ENCODE peak calls at places on chromosomes 6 and 20, in four cellular contexts. N is A549, M is WTC11, B is K562. C is an unnamed sample.

GRCh38 chr20:56809668-56810067 is 180.6 kb downstream of the TFAP2C start:
- DNase-seq in N (no peak), M (no peak), B (no peak), C (no peak)

GRCh38 chr6:141107562-141108160 is 1025.1 kb upstream of the GJE1 start:
- DNase-seq in N (no peak), M (no peak), B (no peak), C (no peak)

GRCh38 chr20:3753098-3753497 is 14.5 kb downstream of the ADISSP start:
- DNase-seq in N (peak; percentile 89), M (peak; percentile 78), B (peak; percentile 63), C (peak; percentile 71)

GRCh38 chr6:100134703-100135102 is 140.7 kb upstream of the MCHR2 start:
- DNase-seq in N (no peak), M (no peak), B (no peak), C (no peak)

GRCh38 chr6:112205521-112206458 is 48.6 kb downstream of the LAMA4 start:
- DNase-seq in N (no peak), M (no peak), B (no peak), C (no peak)

GRCh38 chr20:36112112-36112511 is 42.4 kb upstream of the EPB41L1 start:
- DNase-seq in N (no peak), M (no peak), B (no peak), C (no peak)

GRCh38 chr20:34536798-34537394 is 20.7 kb downstream of the DYNLRB1 start:
- DNase-seq in N (no peak), M (peak; percentile 70), B (peak; percentile 64), C (peak; percentile 41)

GRCh38 chr6:64890609-64891008 is 816.4 kb downstream of the EYS start:
- DNase-seq in N (no peak), M (no peak), B (no peak), C (no peak)

GRCh38 chr6:37517411-37517812 is 17.7 kb upstream of the CCDC167 start:
- DNase-seq in N (no peak), M (no peak), B (no peak), C (no peak)

GRCh38 chr20:32893878-32894483 is 35.3 kb downstream of the EFCAB8 start:
- DNase-seq in N (peak; percentile 41), M (peak; percentile 83), B (peak; percentile 56), C (peak; percentile 59)

GRCh38 chr6:169487579-169488205 is 214.1 kb downstream of the WDR27 start:
- DNase-seq in N (no peak), M (no peak), B (no peak), C (no peak)

GRCh38 chr20:19609642-19610223 is 148.3 kb upstream of the RIN2 start:
- DNase-seq in N (no peak), M (no peak), B (no peak), C (peak; percentile 98)

GRCh38 chr6:106134906-106135634 is 48.9 kb downstream of the PRDM1 start:
- DNase-seq in N (peak; percentile 27), M (no peak), B (peak; percentile 85), C (peak; percentile 53)

GRCh38 chr6:129183681-129184216 is 300.8 kb downstream of the LAMA2 start:
- DNase-seq in N (no peak), M (no peak), B (no peak), C (no peak)

GRCh38 chr6:5030596-5031136 is 26.8 kb upstream of the RPP40 start:
- DNase-seq in N (peak; percentile 37), M (peak; percentile 93), B (peak; percentile 95), C (peak; percentile 87)

GRCh38 chr20:52972190-52972937 is at the start of gene TSHZ2:
- DNase-seq in N (no peak), M (peak; percentile 41), B (no peak), C (peak; percentile 24)

GRCh38 chr6:38058022-38058421 is 238.5 kb downstream of the ZFAND3 start:
- DNase-seq in N (no peak), M (no peak), B (no peak), C (peak; percentile 20)

GRCh38 chr6:131292145-131292938 is 157.1 kb downstream of the AKAP7 start:
- DNase-seq in N (no peak), M (no peak), B (no peak), C (peak; percentile 8)

GRCh38 chr6:142644866-142645265 is 300.1 kb downstream of the HIVEP2 start:
- DNase-seq in N (no peak), M (no peak), B (no peak), C (no peak)

GRCh38 chr20:31695849-31696804 is 26.5 kb downstream of the BCL2L1 start:
- DNase-seq in N (peak; percentile 85), M (no peak), B (no peak), C (peak; percentile 100)

GRCh38 chr6:158993639-158994038 is 6.4 kb downstream of the RSPH3 start:
- DNase-seq in N (no peak), M (no peak), B (no peak), C (no peak)

GRCh38 chr20:62114894-62115293 is 7.4 kb upstream of the LSM14B start:
- DNase-seq in N (no peak), M (peak; percentile 33), B (no peak), C (no peak)

GRCh38 chr6:84021625-84022024 is 11.9 kb upstream of the MRAP2 start:
- DNase-seq in N (no peak), M (no peak), B (no peak), C (no peak)

GRCh38 chr6:106546322-106547052 is 82.8 kb downstream of the RTN4IP1 start:
- DNase-seq in N (peak; percentile 36), M (no peak), B (no peak), C (peak; percentile 36)

GRCh38 chr6:11604836-11605506 is 67.4 kb downstream of the TMEM170B start:
- DNase-seq in N (no peak), M (no peak), B (no peak), C (no peak)

GRCh38 chr20:54356726-54357235 is 118.6 kb upstream of the DOK5 start:
- DNase-seq in N (no peak), M (no peak), B (no peak), C (no peak)

GRCh38 chr6:135858941-135859340 is 7.4 kb downstream of the PDE7B start:
- DNase-seq in N (no peak), M (no peak), B (no peak), C (no peak)

GRCh38 chr6:89161326-89162046 is 15.6 kb downstream of the PM20D2 start:
- DNase-seq in N (no peak), M (peak; percentile 30), B (peak; percentile 12), C (no peak)

GRCh38 chr20:20546402-20546801 is 166.0 kb downstream of the RALGAPA2 start:
- DNase-seq in N (no peak), M (no peak), B (no peak), C (no peak)

GRCh38 chr20:32336918-32337347 is 21.2 kb upstream of the ASXL1 start:
- DNase-seq in N (peak; percentile 44), M (no peak), B (peak; percentile 62), C (peak; percentile 86)

GRCh38 chr6:137488736-137489409 is 5.3 kb downstream of the OLIG3 start:
- DNase-seq in N (no peak), M (peak; percentile 75), B (no peak), C (no peak)

GRCh38 chr6:107153061-107153460 is 37.7 kb upstream of the BEND3 start:
- DNase-seq in N (no peak), M (no peak), B (no peak), C (no peak)

GRCh38 chr20:61966492-61967244 is 99.0 kb downstream of the TAF4 start:
- DNase-seq in N (no peak), M (no peak), B (no peak), C (peak; percentile 39)

GRCh38 chr6:112342511-112342910 is 4.6 kb upstream of the RFPL4B start:
- DNase-seq in N (no peak), M (no peak), B (no peak), C (no peak)

GRCh38 chr6:165646484-165646883 is 16.6 kb downstream of the PDE10A start:
- DNase-seq in N (no peak), M (no peak), B (no peak), C (no peak)
- TF ChIP-seq HMGXB4 in N (no peak), M (no peak), B (no peak), C (no peak)

GRCh38 chr6:81697564-81697963 is 54.9 kb downstream of the TENT5A start:
- DNase-seq in N (no peak), M (no peak), B (no peak), C (peak; percentile 3)

GRCh38 chr6:81693212-81693611 is 59.3 kb downstream of the TENT5A start:
- DNase-seq in N (no peak), M (no peak), B (no peak), C (no peak)

GRCh38 chr6:81696505-81696904 is 56.0 kb downstream of the TENT5A start:
- DNase-seq in N (no peak), M (no peak), B (no peak), C (peak; percentile 25)

GRCh38 chr6:81694214-81694613 is 58.3 kb downstream of the TENT5A start:
- DNase-seq in N (no peak), M (no peak), B (no peak), C (no peak)

DNA sequence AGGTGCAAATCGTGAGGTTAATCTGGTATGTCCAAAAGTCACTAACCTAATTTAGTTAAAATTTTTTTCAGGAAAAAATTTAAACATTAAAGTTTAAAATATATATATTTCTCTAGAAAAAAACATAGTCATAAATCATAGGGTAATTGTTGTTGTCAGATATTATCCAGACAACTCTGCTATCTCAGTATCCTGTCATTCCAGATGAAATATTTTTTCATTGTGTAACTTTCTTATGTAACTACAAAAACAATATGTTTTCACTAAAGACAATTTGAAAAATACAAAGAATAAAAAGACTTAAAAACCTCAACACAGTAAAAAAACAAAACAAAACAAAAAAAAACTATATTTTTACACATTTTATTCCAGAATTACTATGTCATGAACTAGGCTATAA is 57.6 kb downstream of the TENT5A start:
- DNase-seq in N (no peak), M (no peak), B (no peak), C (no peak)
- TF ChIP-seq HMGXB4 in N (no peak), M (no peak), B (no peak), C (no peak)

DNA sequence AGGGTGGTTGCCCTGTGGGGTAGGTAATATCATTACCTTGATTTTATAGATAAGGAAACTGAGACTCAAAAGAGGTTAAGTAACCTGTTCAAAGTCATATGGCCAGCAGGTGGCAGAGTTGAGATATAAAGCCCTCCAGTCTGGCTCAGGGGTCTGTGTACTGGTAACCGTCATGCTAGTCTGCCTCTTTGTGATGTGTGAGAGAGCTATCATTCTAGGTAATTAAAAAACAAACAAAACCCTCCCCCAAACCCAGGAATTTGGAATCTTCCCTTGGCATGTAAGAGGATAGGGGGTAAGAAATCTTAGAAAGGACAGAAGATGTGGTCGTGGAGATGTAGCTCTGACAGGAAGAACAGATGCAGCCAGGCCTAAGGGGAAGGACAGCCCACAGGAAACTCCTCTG is 206.0 kb downstream of the CDC5L start:
- DNase-seq in N (peak; percentile 28), M (peak; percentile 81), B (peak; percentile 67), C (peak; percentile 68)
- TF ChIP-seq HMGXB4 in N (no peak), M (no peak), B (no peak), C (no peak)

GRCh38 chr6:10424005-10424404 is 9.1 kb upstream of the TFAP2A start:
- DNase-seq in N (no peak), M (peak; percentile 29), B (peak; percentile 50), C (no peak)
- TF ChIP-seq HMGXB4 in N (no peak), M (no peak), B (no peak), C (no peak)

GRCh38 chr20:45832619-45833018 is 980 bp upstream of the SNX21 start:
- DNase-seq in N (no peak), M (no peak), B (peak; percentile 50), C (no peak)

GRCh38 chr20:45835230-45836224 is 1.9 kb downstream of the SNX21 start:
- DNase-seq in N (no peak), M (no peak), B (peak; percentile 83), C (no peak)

GRCh38 chr20:45833030-45833882 is at the start of gene SNX21:
- DNase-seq in N (peak; percentile 71), M (peak; percentile 86), B (no peak), C (peak; percentile 84)

GRCh38 chr20:45834797-45835161 is 1.2 kb downstream of the SNX21 start:
- DNase-seq in N (no peak), M (no peak), B (no peak), C (no peak)

GRCh38 chr20:45833883-45834796 is 541 bp downstream of the SNX21 start:
- DNase-seq in N (peak; percentile 75), M (peak; percentile 87), B (no peak), C (peak; percentile 47)
- TF ChIP-seq HMGXB4 in N (no peak), M (peak; percentile 36), B (no peak), C (no peak)